ENCODE peak calls at places on chromosomes 7 and 10, in seven cellular contexts. G is AG10803, F is cardiac fibroblast, D is A549, B is GM23338, L is NB4, A is fibroblast of mammary gland. T is an unnamed sample.

GRCh38 chr10:5723692-5724091 is 39.1 kb downstream of the TASOR2 start:
- DNase-seq in G (peak; percentile 5), F (no peak), D (no peak), B (no peak), L (no peak), A (no peak), T (no peak)

GRCh38 chr10:120702032-120702431 is 149.1 kb upstream of the WDR11 start:
- DNase-seq in G (no peak), F (no peak), D (no peak), B (no peak), L (no peak), A (no peak), T (no peak)

GRCh38 chr10:103685880-103686669 is 169.3 kb downstream of the SH3PXD2A start:
- DNase-seq in G (peak; percentile 92), F (peak; percentile 73), D (peak; percentile 55), B (peak; percentile 86), L (peak; percentile 83), A (peak; percentile 77), T (peak; percentile 63)

GRCh38 chr10:12412671-12413368 is 63.5 kb downstream of the CAMK1D start:
- DNase-seq in G (no peak), F (no peak), D (no peak), B (no peak), L (no peak), A (no peak), T (no peak)

GRCh38 chr10:92615515-92615914 is 22.6 kb downstream of the KIF11 start:
- DNase-seq in G (no peak), F (no peak), D (no peak), B (no peak), L (no peak), A (no peak), T (no peak)

GRCh38 chr7:4830176-4830575 is 31.7 kb downstream of the PAPOLB start:
- DNase-seq in G (peak; percentile 57), F (peak; percentile 70), D (peak; percentile 74), B (peak; percentile 93), L (peak; percentile 89), A (peak; percentile 63), T (peak; percentile 14)

GRCh38 chr10:129932182-129932581 is 31.9 kb downstream of the EBF3 start:
- DNase-seq in G (no peak), F (no peak), D (no peak), B (no peak), L (no peak), A (no peak), T (no peak)

GRCh38 chr7:151728286-151728660 is 148.6 kb downstream of the PRKAG2 start:
- DNase-seq in G (no peak), F (no peak), D (no peak), B (no peak), L (no peak), A (no peak), T (no peak)

GRCh38 chr7:55623617-55624016 is 51.3 kb upstream of the VOPP1 start:
- DNase-seq in G (no peak), F (no peak), D (no peak), B (no peak), L (no peak), A (no peak), T (no peak)

GRCh38 chr10:118035358-118036031 is 11.2 kb downstream of the RAB11FIP2 start:
- DNase-seq in G (peak; percentile 26), F (peak; percentile 43), D (no peak), B (no peak), L (peak; percentile 89), A (no peak), T (no peak)

GRCh38 chr10:100970914-100971811 is 1.9 kb downstream of the SEMA4G start:
- DNase-seq in G (no peak), F (no peak), D (peak; percentile 48), B (no peak), L (no peak), A (no peak), T (no peak)

GRCh38 chr7:106112972-106113421 is 885 bp upstream of the SYPL1 start:
- DNase-seq in G (no peak), F (no peak), D (no peak), B (peak; percentile 17), L (peak; percentile 20), A (no peak), T (no peak)

GRCh38 chr10:131657318-131657984 is 243.4 kb upstream of the PPP2R2D start:
- DNase-seq in G (no peak), F (no peak), D (no peak), B (no peak), L (no peak), A (no peak), T (no peak)

GRCh38 chr7:2450198-2451107 is 25.7 kb downstream of the GRIFIN start:
- DNase-seq in G (no peak), F (no peak), D (no peak), B (no peak), L (no peak), A (no peak), T (no peak)

GRCh38 chr7:2452643-2453270 is 23.4 kb downstream of the GRIFIN start:
- DNase-seq in G (no peak), F (no peak), D (no peak), B (no peak), L (no peak), A (no peak), T (no peak)

GRCh38 chr7:2451171-2452073 is 24.8 kb downstream of the GRIFIN start:
- DNase-seq in G (peak; percentile 62), F (peak; percentile 75), D (peak; percentile 83), B (peak; percentile 90), L (peak; percentile 89), A (peak; percentile 63), T (peak; percentile 75)

GRCh38 chr7:2446676-2447075 is 29.5 kb downstream of the GRIFIN start:
- DNase-seq in G (no peak), F (no peak), D (no peak), B (no peak), L (no peak), A (no peak), T (no peak)

GRCh38 chr7:2452074-2452507 is 24.1 kb downstream of the GRIFIN start:
- DNase-seq in G (no peak), F (no peak), D (no peak), B (peak; percentile 51), L (peak; percentile 40), A (no peak), T (no peak)
- TF ChIP-seq CTCF in G (no peak), F (no peak), D (no peak), B (peak; percentile 14), L (no peak), A (no peak), T (no peak)

GRCh38 chr10:95211606-95212279 is 17.7 kb downstream of the ACSM6 start:
- DNase-seq in G (peak; percentile 61), F (no peak), D (no peak), B (no peak), L (no peak), A (peak; percentile 32), T (peak; percentile 11)

GRCh38 chr10:95209509-95210127 is 15.6 kb downstream of the ACSM6 start:
- DNase-seq in G (no peak), F (no peak), D (no peak), B (no peak), L (no peak), A (no peak), T (no peak)

GRCh38 chr10:95214793-95215192 is 20.8 kb downstream of the ACSM6 start:
- DNase-seq in G (no peak), F (peak; percentile 57), D (peak; percentile 81), B (no peak), L (no peak), A (peak; percentile 56), T (peak; percentile 43)

GRCh38 chr10:95214369-95214768 is 20.3 kb downstream of the ACSM6 start:
- DNase-seq in G (no peak), F (no peak), D (no peak), B (no peak), L (no peak), A (no peak), T (no peak)

GRCh38 chr10:95208702-95209391 is 14.8 kb downstream of the ACSM6 start:
- DNase-seq in G (no peak), F (peak; percentile 37), D (no peak), B (peak; percentile 63), L (peak; percentile 6), A (no peak), T (peak; percentile 20)
- TF ChIP-seq CTCF in G (peak; percentile 51), F (no peak), D (peak; percentile 79), B (peak; percentile 25), L (no peak), A (peak; percentile 41), T (peak; percentile 29)

DNA sequence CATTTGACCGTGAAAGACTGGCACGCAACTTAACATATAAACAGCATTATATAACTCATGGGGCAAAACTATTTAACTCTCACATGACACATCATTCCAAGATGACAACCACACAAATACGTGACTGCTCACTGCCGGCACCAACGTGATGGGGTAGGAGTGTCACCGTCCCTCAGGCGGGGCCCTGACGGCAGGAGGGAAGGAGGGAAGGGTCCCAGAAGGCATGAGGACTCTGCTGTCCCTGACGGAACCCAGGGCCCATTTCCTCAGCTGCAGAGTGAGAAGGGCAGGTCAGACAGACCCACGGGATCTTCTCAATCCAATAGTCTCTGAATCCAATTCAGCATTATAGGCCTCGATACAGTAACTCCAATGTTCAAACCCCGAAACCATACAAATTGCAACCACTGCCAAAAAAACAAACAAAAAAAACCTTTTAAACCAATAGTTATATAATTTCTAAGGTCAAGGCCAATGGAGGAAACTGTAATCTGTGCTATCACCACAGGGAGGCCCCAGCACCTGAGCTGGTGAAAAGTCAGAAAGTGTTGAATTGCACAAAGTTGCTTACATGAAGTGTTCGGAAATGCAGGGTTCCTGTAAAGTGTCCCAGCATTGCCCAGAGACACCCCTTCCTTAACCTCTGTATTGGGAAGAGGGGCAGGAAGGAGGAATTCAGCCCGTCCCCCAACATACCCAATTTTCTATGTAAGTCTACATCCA is 137.4 kb downstream of the TNS3 start:
- DNase-seq in G (peak; percentile 44), F (peak; percentile 55), D (peak; percentile 35), B (peak; percentile 54), L (peak; percentile 45), A (peak; percentile 52), T (peak; percentile 38)
- TF ChIP-seq CTCF in G (peak; percentile 71), F (peak; percentile 65), D (no peak), B (peak; percentile 61), L (peak; percentile 71), A (peak; percentile 69), T (peak; percentile 63)

GRCh38 chr7:28145090-28145626 is 35.4 kb downstream of the JAZF1 start:
- DNase-seq in G (no peak), F (no peak), D (no peak), B (no peak), L (no peak), A (no peak), T (no peak)

GRCh38 chr7:28140964-28141363 is 39.6 kb downstream of the JAZF1 start:
- DNase-seq in G (no peak), F (no peak), D (no peak), B (no peak), L (no peak), A (no peak), T (no peak)

GRCh38 chr7:28145931-28146330 is 34.7 kb downstream of the JAZF1 start:
- DNase-seq in G (no peak), F (no peak), D (no peak), B (no peak), L (no peak), A (no peak), T (no peak)

GRCh38 chr7:28142650-28143049 is 37.9 kb downstream of the JAZF1 start:
- DNase-seq in G (no peak), F (no peak), D (no peak), B (no peak), L (peak; percentile 49), A (no peak), T (no peak)

DNA sequence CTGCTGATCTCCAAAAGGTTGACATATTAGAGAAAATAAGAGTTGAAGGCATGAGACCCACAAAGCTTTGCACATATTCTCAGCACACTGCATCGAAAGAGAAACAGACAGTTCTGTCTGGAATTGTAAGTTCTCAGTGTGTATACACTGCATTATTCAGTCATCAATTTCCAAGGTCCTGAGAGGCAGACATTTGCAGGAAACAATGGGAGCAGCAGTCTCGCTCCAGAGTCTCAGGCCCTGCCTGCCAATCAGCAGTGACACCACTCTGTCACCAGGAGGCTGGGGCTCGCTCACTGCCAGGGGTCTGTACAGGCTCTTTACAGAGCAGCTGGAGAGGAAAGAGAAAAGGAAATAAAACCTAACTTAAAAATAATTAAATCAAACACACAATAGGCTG is 36.3 kb downstream of the JAZF1 start:
- DNase-seq in G (no peak), F (no peak), D (no peak), B (peak; percentile 64), L (no peak), A (no peak), T (no peak)
- TF ChIP-seq CTCF in G (no peak), F (no peak), D (no peak), B (peak; percentile 35), L (peak; percentile 9), A (no peak), T (no peak)

T was measured in MCF 10A.